ENCODE peak calls at places on chromosomes 11 and 22, in six cellular contexts. Z is neural progenitor cell, Y is fibroblast of lung, N is OCI-LY7, M is HCT116, R is GM23338. G is an unnamed sample. For H3K36me3, the result is how much of the 10 kb centered on the place peaks cover.

GRCh38 chr22:30990675-30991074 is 21.6 kb downstream of the TUG1 start:
- DNase-seq in M (no peak), Y (no peak), Z (no peak), N (no peak), R (no peak), G (no peak)

GRCh38 chr11:91731051-91731450 is 493.6 kb upstream of the FAT3 start:
- DNase-seq in Z (no peak), N (no peak), R (no peak), M (no peak), Y (no peak), G (no peak)

GRCh38 chr22:49676783-49677494 is 150.7 kb downstream of the BRD1 start:
- DNase-seq in Y (no peak), M (no peak), R (no peak), Z (no peak), N (no peak), G (no peak)

GRCh38 chr11:86678823-86679222 is 6.4 kb upstream of the ME3 start:
- DNase-seq in Y (peak), R (no peak), N (no peak), M (no peak), Z (peak), G (no peak)

GRCh38 chr11:17606206-17607082 is 59.4 kb downstream of the OTOG start:
- DNase-seq in N (no peak), M (no peak), R (no peak), Z (no peak), Y (no peak), G (no peak)

GRCh38 chr11:28739489-28740280 is 631.5 kb downstream of the METTL15 start:
- DNase-seq in N (no peak), M (no peak), Y (no peak), Z (no peak), R (no peak), G (no peak)

GRCh38 chr11:110098645-110099044 is 5.5 kb downstream of the ZC3H12C start:
- DNase-seq in Y (no peak), Z (no peak), N (peak), M (no peak), R (no peak), G (peak)

GRCh38 chr11:124839051-124839971 is 25.9 kb upstream of the ROBO3 start:
- DNase-seq in Y (no peak), Z (peak), M (no peak), N (no peak), R (peak), G (no peak)

GRCh38 chr11:72642815-72643511 is 31.3 kb downstream of the PDE2A start:
- DNase-seq in M (peak), Z (peak), R (peak), N (peak), Y (peak), G (peak)

GRCh38 chr11:78149646-78150045 is 10.2 kb upstream of the ALG8 start:
- DNase-seq in N (no peak), M (no peak), Z (no peak), R (no peak), Y (peak), G (no peak)

GRCh38 chr11:57491371-57492061 is 24.0 kb downstream of the SLC43A1 start:
- DNase-seq in R (peak), Z (peak), M (no peak), N (peak), Y (no peak), G (no peak)

GRCh38 chr11:7668464-7668863 is 4.8 kb downstream of the CYB5R2 start:
- DNase-seq in R (no peak), Z (no peak), N (no peak), M (no peak), Y (no peak), G (no peak)

GRCh38 chr11:110734790-110735189 is 22.6 kb upstream of the ARHGAP20 start:
- DNase-seq in Z (no peak), M (no peak), R (no peak), Y (no peak), N (no peak), G (no peak)

GRCh38 chr11:19861171-19861570 is 148.5 kb downstream of the NAV2 start:
- DNase-seq in R (no peak), Z (no peak), N (no peak), Y (no peak), M (no peak), G (peak)

DNA sequence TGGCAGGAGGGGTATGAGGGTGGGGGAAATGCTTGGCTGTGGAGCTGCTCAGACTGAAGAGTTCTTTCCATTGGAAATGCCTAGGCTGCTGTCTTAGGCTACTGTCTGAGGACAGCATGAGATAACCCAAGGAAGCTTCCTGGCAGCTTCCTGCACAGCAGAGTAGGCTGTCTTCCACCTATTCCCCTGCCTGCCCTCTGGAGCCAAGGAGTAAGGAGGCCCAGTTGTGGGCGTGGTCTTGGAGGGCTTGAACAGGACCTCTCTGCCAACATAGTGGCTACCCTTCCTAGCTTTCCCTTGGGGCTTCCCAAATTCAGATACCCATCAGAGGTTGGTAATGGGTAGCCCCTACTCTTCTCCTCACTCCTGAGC is 25.9 kb downstream of the PHLDB1 start:
- DNase-seq in M (no peak), R (peak), N (no peak), Z (no peak), Y (no peak), G (no peak)
- H3K36me3 ChIP-seq in M (under half), R (under half), N (under half), Z (under half), Y (under half), G (under half)

GRCh38 chr11:112049777-112050176 is 24.0 kb downstream of the PIH1D2 start:
- DNase-seq in N (no peak), M (no peak), Y (no peak), R (no peak), Z (no peak), G (peak)
- H3K4me3 ChIP-seq in N (no peak), M (no peak), Y (no peak), R (no peak), Z (no peak), G (no peak)

GRCh38 chr11:93054881-93055280 is 85.4 kb downstream of the MTNR1B start:
- DNase-seq in N (no peak), Y (peak), Z (no peak), R (no peak), M (peak), G (peak)
- H3K4me2 ChIP-seq in N (no peak), Y (no peak), Z (no peak), R (no peak), M (peak), G (no peak)

DNA sequence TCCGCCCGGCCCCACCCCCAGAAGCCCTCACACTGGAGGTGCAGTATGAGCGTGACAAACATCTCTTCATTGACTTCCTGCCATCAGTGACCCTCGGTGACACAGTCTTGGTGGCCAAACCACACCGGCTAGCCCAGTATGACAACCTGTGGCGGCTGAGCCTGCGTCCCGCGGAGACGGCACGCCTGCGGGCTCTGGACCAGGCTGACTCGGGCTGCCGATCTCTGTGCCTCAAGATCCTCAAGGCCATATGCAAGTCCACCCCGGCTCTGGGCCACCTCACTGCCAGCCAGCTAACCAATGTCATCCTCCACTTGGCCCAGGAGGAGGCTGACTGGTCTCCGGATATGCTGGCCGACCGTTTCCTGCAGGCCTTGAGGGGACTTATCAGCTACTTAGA is 6.6 kb upstream of the ATF4 start:
- DNase-seq in M (no peak), Z (no peak), Y (no peak), N (no peak), R (no peak), G (no peak)
- H3K36me3 ChIP-seq in M (half or more), Z (under half), Y (under half), N (half or more), R (half or more), G (half or more)

GRCh38 chr11:14259870-14260269 is 99.1 kb downstream of the RRAS2 start:
- DNase-seq in M (no peak), N (no peak), Y (no peak), R (no peak), Z (no peak), G (no peak)

GRCh38 chr11:14258177-14258935 is 100.6 kb downstream of the RRAS2 start:
- DNase-seq in Y (peak), N (no peak), M (peak), R (no peak), Z (peak), G (peak)

GRCh38 chr11:14259186-14259784 is 99.7 kb downstream of the RRAS2 start:
- DNase-seq in R (peak), M (no peak), Z (no peak), N (no peak), Y (no peak), G (no peak)

GRCh38 chr11:14262271-14262846 is 96.6 kb downstream of the RRAS2 start:
- DNase-seq in N (no peak), Z (no peak), Y (no peak), M (no peak), R (no peak), G (no peak)

DNA sequence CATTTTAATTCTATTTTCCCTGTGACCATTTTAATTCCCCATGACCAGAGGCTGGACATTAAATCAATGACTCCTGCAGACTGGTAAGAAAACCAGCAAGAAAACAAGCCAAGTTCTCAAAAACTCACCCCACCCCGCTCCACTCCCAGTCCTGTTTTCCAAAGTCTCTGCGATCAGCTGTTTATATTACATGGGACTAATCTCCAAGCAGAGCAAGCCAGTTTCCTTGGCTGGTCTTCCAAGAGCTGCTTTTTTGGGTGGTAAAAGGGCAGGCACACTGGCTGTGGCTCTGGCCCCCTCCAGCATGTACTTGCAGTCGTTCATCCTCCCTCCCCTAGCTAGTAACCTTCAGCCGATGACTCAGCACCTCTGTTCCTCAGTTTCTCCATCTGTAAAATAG is 97.9 kb downstream of the RRAS2 start:
- DNase-seq in R (no peak), Y (no peak), N (no peak), M (no peak), Z (no peak), G (no peak)
- H3K4me3 ChIP-seq in R (no peak), Y (no peak), N (no peak), M (no peak), Z (no peak), G (no peak)